ENCODE peak calls at places on chromosomes 1 and 21, in ten cellular contexts. R is kidney, X is PC-3, H is mesendoderm, E is endodermal cell, F is mesenchymal stem cell, O is colonic mucosa, J is fibroblast of lung, A is neural progenitor cell, N is GM23248. K is an unnamed sample.

GRCh38 chr1:2179283-2180013 is 15.1 kb downstream of the FAAP20 start:
- DNase-seq in R (no peak), X (no peak), H (peak; percentile 26), E (peak; percentile 60), F (peak; percentile 16), O (no peak), J (no peak), A (no peak), N (peak; percentile 35), K (no peak)

GRCh38 chr1:111743679-111744101 is 4.5 kb upstream of the INKA2 start:
- DNase-seq in R (no peak), X (no peak), H (peak; percentile 51), E (no peak), F (peak; percentile 84), O (no peak), J (peak; percentile 35), A (no peak), N (peak; percentile 81), K (no peak)

GRCh38 chr1:162498442-162498785 is 796 bp downstream of the UHMK1 start:
- DNase-seq in R (no peak), X (peak; percentile 16), H (no peak), E (no peak), F (peak; percentile 38), O (no peak), J (peak; percentile 15), A (no peak), N (peak; percentile 50), K (no peak)

GRCh38 chr1:60427701-60428100 is 354.1 kb upstream of the C1orf87 start:
- DNase-seq in R (no peak), X (no peak), H (no peak), E (no peak), F (no peak), O (no peak), J (no peak), A (no peak), N (no peak), K (no peak)

GRCh38 chr1:240526321-240526720 is 85.6 kb downstream of the GREM2 start:
- DNase-seq in R (no peak), X (no peak), H (no peak), E (no peak), F (no peak), O (no peak), J (no peak), A (peak; percentile 66), N (no peak), K (no peak)

GRCh38 chr1:24198766-24199165 is 11.7 kb upstream of the IFNLR1 start:
- DNase-seq in R (no peak), X (no peak), H (no peak), E (no peak), F (no peak), O (no peak), J (no peak), A (no peak), N (no peak), K (no peak)

GRCh38 chr1:6999826-7000225 is 214.6 kb downstream of the CAMTA1 start:
- DNase-seq in R (no peak), X (no peak), H (no peak), E (no peak), F (no peak), O (no peak), J (no peak), A (no peak), N (no peak), K (no peak)

GRCh38 chr1:217135569-217135915 is 412.3 kb upstream of the ESRRG start:
- DNase-seq in R (peak; percentile 58), X (no peak), H (peak; percentile 13), E (no peak), F (peak; percentile 32), O (no peak), J (peak; percentile 31), A (peak; percentile 37), N (peak; percentile 14), K (no peak)

GRCh38 chr1:5513891-5514515 is 478.2 kb downstream of the NPHP4 start:
- DNase-seq in R (peak; percentile 69), X (peak; percentile 18), H (no peak), E (no peak), F (no peak), O (peak; percentile 75), J (no peak), A (no peak), N (no peak), K (no peak)

GRCh38 chr1:208515123-208515522 is 270.9 kb upstream of the PLXNA2 start:
- DNase-seq in R (no peak), X (no peak), H (no peak), E (no peak), F (no peak), O (no peak), J (no peak), A (no peak), N (no peak), K (no peak)

GRCh38 chr21:23119491-23119890 is 2121.3 kb downstream of the NCAM2 start:
- DNase-seq in R (no peak), X (peak; percentile 60), H (no peak), E (no peak), F (no peak), O (no peak), J (no peak), A (no peak), N (no peak), K (no peak)

GRCh38 chr1:231053493-231054162 is 13.6 kb upstream of the FAM89A start:
- DNase-seq in R (peak; percentile 75), X (peak; percentile 61), H (no peak), E (no peak), F (peak; percentile 77), O (peak; percentile 33), J (peak; percentile 96), A (no peak), N (no peak), K (no peak)

GRCh38 chr1:181936269-181936668 is 125.2 kb downstream of the ZNF648 start:
- DNase-seq in R (no peak), X (no peak), H (no peak), E (no peak), F (no peak), O (no peak), J (no peak), A (no peak), N (no peak), K (no peak)

GRCh38 chr1:77412069-77412793 is 130.4 kb downstream of the AK5 start:
- DNase-seq in R (no peak), X (peak; percentile 92), H (peak; percentile 16), E (no peak), F (peak; percentile 18), O (no peak), J (peak; percentile 62), A (no peak), N (peak; percentile 48), K (no peak)

DNA sequence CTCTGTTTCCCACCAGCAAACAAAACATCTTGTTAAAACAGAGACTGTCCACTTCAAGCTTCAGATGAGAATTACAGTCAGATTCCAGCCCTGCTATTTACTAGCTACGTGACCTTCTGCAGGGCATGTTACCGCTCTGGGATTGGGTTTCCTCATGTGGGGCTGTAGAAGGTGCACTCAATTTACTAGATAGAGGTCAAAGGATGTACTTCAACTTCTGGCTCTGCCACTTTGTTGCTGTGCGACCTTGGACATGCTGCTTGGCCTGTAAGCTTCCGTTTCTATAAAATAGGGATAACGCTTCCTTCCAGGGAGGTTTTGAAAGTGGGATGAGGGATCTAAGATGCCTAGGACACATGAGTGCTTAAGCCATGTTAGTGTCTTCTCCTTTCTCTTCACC is 46.0 kb upstream of the LRIG2 start:
- DNase-seq in R (no peak), X (no peak), H (no peak), E (peak; percentile 48), F (no peak), O (no peak), J (no peak), A (no peak), N (no peak), K (no peak)
- H3K9ac ChIP-seq in R (no peak overlapping the region), X (no peak overlapping the region), H (no peak overlapping the region), E (no peak overlapping the region), F (no peak overlapping the region), O (no peak overlapping the region), J (no peak overlapping the region), A (no peak overlapping the region), N (no peak overlapping the region), K (no peak overlapping the region)

DNA sequence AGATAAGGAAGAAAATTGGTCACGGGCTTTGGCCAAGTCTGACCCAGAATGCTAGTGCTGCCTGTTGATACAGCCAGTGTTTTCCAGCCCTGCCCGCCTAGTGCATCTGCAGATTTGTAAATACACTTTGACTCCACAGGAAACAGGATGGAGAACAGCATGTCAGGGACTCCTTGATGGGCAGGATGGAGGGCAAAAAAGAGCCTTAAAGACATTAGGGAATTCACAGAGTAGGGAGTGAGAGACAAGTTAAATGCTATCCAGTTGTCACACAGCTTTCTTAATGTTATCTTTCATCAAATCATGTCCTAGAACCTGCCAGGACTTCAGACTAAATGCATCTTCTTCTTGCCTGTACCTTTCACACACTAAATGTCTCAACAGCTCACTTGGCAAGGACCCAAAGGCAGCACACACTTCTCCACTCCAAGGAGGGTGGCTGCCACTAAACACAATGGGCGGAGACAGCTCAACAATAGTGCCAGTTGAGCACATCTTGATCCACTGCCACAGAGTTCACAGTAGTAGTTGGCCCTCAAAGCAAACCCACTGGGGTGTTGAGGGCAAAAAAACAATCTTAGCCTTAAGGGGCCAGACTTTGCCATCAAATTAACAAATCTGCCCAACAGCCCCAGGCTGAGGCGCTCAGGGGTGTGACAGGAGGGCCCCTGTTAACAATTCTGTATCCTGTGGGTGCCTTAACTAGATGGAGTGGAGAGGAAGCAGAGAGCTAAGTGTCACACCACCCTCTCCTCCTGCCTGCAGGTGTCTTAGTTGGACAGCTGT is 2.7 kb downstream of the HIVEP3 start:
- DNase-seq in R (no peak), X (peak; percentile 77), H (no peak), E (no peak), F (no peak), O (no peak), J (no peak), A (no peak), N (no peak), K (no peak)
- H3K4me3 ChIP-seq in R (no peak overlapping the region), X (peak overlapping the region; percentile 88), H (no peak overlapping the region), E (no peak overlapping the region), F (no peak overlapping the region), O (no peak overlapping the region), J (no peak overlapping the region), A (no peak overlapping the region), N (no peak overlapping the region), K (no peak overlapping the region)

DNA sequence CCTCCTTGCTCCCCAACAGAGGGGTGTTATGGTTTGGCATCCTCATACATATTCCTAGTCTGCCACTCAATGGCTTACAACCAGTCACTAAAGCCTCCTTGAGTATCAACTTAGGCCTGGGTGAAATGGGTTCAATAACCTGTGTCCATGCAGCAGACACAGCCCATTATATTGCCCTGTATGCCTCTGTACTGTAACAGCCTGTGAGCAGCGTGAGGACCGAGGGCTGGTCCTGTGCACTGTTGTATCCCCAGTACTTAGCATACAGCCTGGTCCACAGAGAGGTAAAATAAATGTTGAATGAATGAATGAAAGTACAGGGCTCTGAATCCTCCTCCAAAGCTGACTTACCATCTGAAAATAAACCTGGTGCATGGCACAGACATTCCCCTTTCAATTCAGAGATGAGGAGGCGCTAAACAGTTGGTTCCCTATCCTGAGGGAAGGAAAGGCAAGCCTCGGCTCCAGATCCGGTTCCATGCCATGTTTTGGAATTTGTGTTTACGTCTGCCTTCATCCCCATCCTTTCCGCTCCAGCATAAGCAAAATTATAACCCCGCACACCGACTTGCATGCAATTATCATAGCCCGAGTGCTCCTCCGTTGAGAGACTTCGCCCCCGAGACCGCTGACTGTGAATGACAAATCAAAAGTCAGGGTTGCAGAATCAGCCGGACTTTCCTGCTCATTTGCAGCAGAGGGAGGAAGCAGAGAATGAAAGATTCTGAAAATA is 45.0 kb upstream of the DNAJC6 start:
- DNase-seq in R (no peak), X (no peak), H (peak; percentile 83), E (peak; percentile 88), F (peak; percentile 84), O (peak; percentile 38), J (peak; percentile 54), A (peak; percentile 74), N (peak; percentile 79), K (no peak)
- H3K9ac ChIP-seq in R (no peak overlapping the region), X (no peak overlapping the region), H (no peak overlapping the region), E (no peak overlapping the region), F (peak overlapping the region; percentile 87), O (no peak overlapping the region), J (no peak overlapping the region), A (no peak overlapping the region), N (peak overlapping the region; percentile 81), K (no peak overlapping the region)

GRCh38 chr1:179034720-179035119 is 9.0 kb downstream of the FAM20B start:
- DNase-seq in R (no peak), X (peak; percentile 48), H (no peak), E (no peak), F (peak; percentile 78), O (no peak), J (peak; percentile 69), A (no peak), N (peak; percentile 80), K (no peak)
- H3K4me3 ChIP-seq in R (no peak overlapping the region), X (no peak overlapping the region), H (no peak overlapping the region), E (no peak overlapping the region), F (no peak overlapping the region), O (no peak overlapping the region), J (no peak overlapping the region), A (no peak overlapping the region), N (no peak overlapping the region), K (peak overlapping the region; percentile 28)

K was measured in SK-N-MC.